ENCODE peak calls at places on chromosomes 11 and 22, in six cellular contexts. F is H1, G is BJ, N is AG04450, Q is OCI-LY7, H is brain microvascular endothelial cell. M is an unnamed sample.

GRCh38 chr11:59713745-59714144 is at the start of gene OR10V1:
- DNase-seq in G (no peak), H (no peak), Q (no peak), F (no peak), N (no peak), M (no peak)

GRCh38 chr11:203056-203944 is 3.9 kb downstream of the BET1L start:
- DNase-seq in G (no peak), F (no peak), N (no peak), H (no peak), Q (no peak), M (no peak)

GRCh38 chr11:72681226-72682153 is 7.3 kb upstream of the PDE2A start:
- DNase-seq in G (no peak), F (no peak), H (no peak), Q (no peak), N (no peak), M (no peak)

GRCh38 chr11:12189543-12190235 is 79.3 kb downstream of the MICAL2 start:
- DNase-seq in G (no peak), Q (no peak), N (no peak), F (no peak), H (no peak), M (no peak)

GRCh38 chr11:47995318-47995717 is 15.0 kb downstream of the PTPRJ start:
- DNase-seq in F (no peak), N (no peak), H (no peak), G (no peak), Q (no peak), M (no peak)

GRCh38 chr11:110774138-110775014 is 62.1 kb upstream of the ARHGAP20 start:
- DNase-seq in F (no peak), G (no peak), Q (no peak), N (no peak), H (no peak), M (no peak)

GRCh38 chr11:36257351-36257750 is 31.9 kb downstream of the COMMD9 start:
- DNase-seq in F (no peak), H (no peak), N (no peak), Q (no peak), G (no peak), M (no peak)

GRCh38 chr11:14422052-14422813 is 63.2 kb upstream of the RRAS2 start:
- DNase-seq in H (peak), N (peak), F (peak), G (peak), Q (no peak), M (peak)

GRCh38 chr11:20131744-20132666 is 28.3 kb downstream of the DBX1 start:
- DNase-seq in Q (peak), F (no peak), G (no peak), H (peak), N (peak), M (no peak)

GRCh38 chr11:86740628-86741488 is 59.5 kb upstream of the PRSS23 start:
- DNase-seq in Q (no peak), F (peak), H (peak), N (peak), G (peak), M (peak)

GRCh38 chr11:72002841-72003775 is 4.4 kb downstream of the IL18BP start:
- DNase-seq in N (no peak), H (no peak), F (no peak), Q (no peak), G (no peak), M (no peak)

GRCh38 chr22:43255299-43255698 is 68.4 kb upstream of the TTLL12 start:
- DNase-seq in N (no peak), H (no peak), Q (no peak), F (no peak), G (no peak), M (no peak)

GRCh38 chr11:126476256-126476970 is 120.9 kb downstream of the ST3GAL4 start:
- DNase-seq in F (no peak), G (no peak), N (no peak), Q (no peak), H (no peak), M (no peak)

GRCh38 chr11:110679323-110679980 is 32.8 kb downstream of the ARHGAP20 start:
- DNase-seq in N (peak), Q (no peak), G (peak), F (no peak), H (peak), M (no peak)

GRCh38 chr11:33779849-33780528 is 5.7 kb upstream of the FBXO3 start:
- DNase-seq in N (peak), F (no peak), G (peak), H (peak), Q (no peak), M (no peak)

GRCh38 chr11:55457641-55458040 is 89.9 kb downstream of the OR4A15 start:
- DNase-seq in Q (no peak), N (no peak), G (no peak), H (no peak), F (no peak), M (no peak)

GRCh38 chr11:78080818-78081495 is 1.3 kb upstream of the NDUFC2 start:
- DNase-seq in H (peak), N (peak), G (peak), F (no peak), Q (no peak), M (no peak)

GRCh38 chr11:16779436-16779835 is 41.0 kb downstream of the C11orf58 start:
- DNase-seq in F (no peak), H (no peak), G (no peak), N (no peak), Q (no peak), M (no peak)

GRCh38 chr11:33773399-33774355 is 643 bp downstream of the FBXO3 start:
- DNase-seq in H (no peak), G (no peak), N (no peak), Q (peak), F (no peak), M (no peak)

GRCh38 chr22:39543095-39543494 is 10.5 kb upstream of the RPS19BP1 start:
- DNase-seq in F (no peak), H (no peak), N (no peak), G (no peak), Q (peak), M (no peak)

GRCh38 chr11:129195682-129196081 is 3.6 kb upstream of the ARHGAP32 start:
- DNase-seq in G (no peak), Q (no peak), H (no peak), F (no peak), N (no peak), M (no peak)

GRCh38 chr22:30829901-30830550 is 135.4 kb downstream of the OSBP2 start:
- DNase-seq in H (peak), G (peak), Q (no peak), F (no peak), N (peak), M (peak)

GRCh38 chr22:30079952-30080533 is at the start of gene HORMAD2:
- DNase-seq in H (peak), N (no peak), F (peak), Q (no peak), G (no peak), M (no peak)

GRCh38 chr11:128714881-128715280 is 21.0 kb downstream of the FLI1 start:
- DNase-seq in G (peak), N (peak), Q (no peak), F (no peak), H (peak), M (peak)

GRCh38 chr11:70834277-70834940 is 418.0 kb downstream of the SHANK2 start:
- DNase-seq in N (no peak), F (no peak), Q (no peak), H (no peak), G (no peak), M (no peak)

GRCh38 chr11:72807021-72807693 is 7.1 kb upstream of the ATG16L2 start:
- DNase-seq in H (no peak), G (no peak), Q (no peak), F (no peak), N (no peak), M (no peak)

GRCh38 chr11:77175869-77176539 is 48.0 kb downstream of the MYO7A start:
- DNase-seq in N (no peak), Q (no peak), F (no peak), H (no peak), G (no peak), M (no peak)

GRCh38 chr22:49667236-49667635 is 160.4 kb downstream of the BRD1 start:
- DNase-seq in H (no peak), G (no peak), N (no peak), Q (peak), F (no peak), M (no peak)

GRCh38 chr22:31218565-31219262 is 6.6 kb downstream of the LIMK2 start:
- DNase-seq in Q (no peak), N (no peak), G (no peak), H (no peak), F (no peak), M (no peak)

GRCh38 chr11:35257287-35257686 is 118.3 kb downstream of the CD44 start:
- DNase-seq in Q (no peak), H (no peak), G (no peak), F (no peak), N (no peak), M (no peak)

GRCh38 chr22:46714550-46714949 is 23.5 kb downstream of the CERK start:
- DNase-seq in Q (no peak), H (no peak), G (no peak), F (no peak), N (no peak), M (no peak)

GRCh38 chr11:129946256-129946655 is 50.9 kb upstream of the NFRKB start:
- DNase-seq in H (no peak), G (no peak), Q (peak), N (no peak), F (no peak), M (no peak)

GRCh38 chr11:8905528-8906165 is 5.3 kb upstream of the AKIP1 start:
- DNase-seq in Q (no peak), N (no peak), F (no peak), H (peak), G (peak), M (no peak)

GRCh38 chr22:17938484-17938924 is 85.9 kb downstream of the MICAL3 start:
- DNase-seq in N (no peak), G (no peak), H (no peak), F (no peak), Q (no peak), M (no peak)

DNA sequence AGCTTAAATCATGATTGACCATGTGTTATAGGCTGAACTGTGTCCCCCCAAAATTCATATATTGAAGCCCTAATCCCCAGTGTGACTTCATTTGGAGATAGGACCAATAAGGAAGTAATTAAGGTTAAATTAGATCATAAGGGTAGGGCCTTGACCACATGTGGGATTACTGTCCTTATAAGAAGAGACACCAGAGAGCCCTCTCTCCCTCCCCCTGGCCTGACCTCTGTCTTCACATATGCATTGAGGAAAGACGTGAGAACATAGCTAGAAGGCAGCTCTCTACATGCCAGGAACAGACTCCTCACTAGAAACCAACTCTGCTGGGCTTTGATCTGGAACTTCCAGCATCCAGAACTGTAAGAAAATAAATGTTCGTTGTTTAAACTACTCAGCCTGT is 13.6 kb upstream of the NUP50 start:
- DNase-seq in N (no peak), G (no peak), Q (no peak), F (no peak), H (no peak), M (no peak)
- H3K4me3 ChIP-seq in N (no peak), G (no peak), Q (no peak), F (no peak), H (no peak), M (no peak)

GRCh38 chr11:28735511-28735910 is 627.3 kb downstream of the METTL15 start:
- DNase-seq in Q (no peak), F (no peak), H (no peak), N (no peak), G (no peak), M (no peak)
- TF ChIP-seq CTCF in Q (no peak), F (no peak), H (no peak), N (no peak), G (no peak), M (no peak)

GRCh38 chr11:61972112-61972795 is 4.8 kb upstream of the FTH1 start:
- DNase-seq in Q (no peak), G (no peak), N (no peak), F (no peak), H (peak), M (no peak)
- H3K4me3 ChIP-seq in Q (no peak), G (no peak), N (peak), F (no peak), H (peak), M (no peak)

GRCh38 chr11:90438069-90438468 is 215.2 kb upstream of the CHORDC1 start:
- DNase-seq in H (no peak), Q (no peak), F (no peak), G (no peak), N (no peak), M (no peak)
- TF ChIP-seq CTCF in H (no peak), Q (no peak), F (no peak), G (no peak), N (no peak), M (no peak)